ENCODE peak calls at places on chromosomes 16 and 17, in five cellular contexts. One of them, this sample, is unnamed.

GRCh38 chr17:31525801-31526549 is 134.5 kb downstream of the RAB11FIP4 start:
- DNase-seq in WERI-Rb-1: peak
- DNase-seq in neuronal stem cell: no peak
- DNase-seq in GM10248: no peak
- DNase-seq in dermis blood vessel endothelial cell: peak
- DNase-seq in this sample: peak

GRCh38 chr16:50178397-50179018 is 25.4 kb downstream of the TENT4B start:
- DNase-seq in neuronal stem cell: no peak
- DNase-seq in dermis blood vessel endothelial cell: no peak
- DNase-seq in GM10248: no peak
- DNase-seq in WERI-Rb-1: no peak
- DNase-seq in this sample: no peak

GRCh38 chr17:57260325-57261083 is 4.2 kb downstream of the MSI2 start:
- DNase-seq in dermis blood vessel endothelial cell: no peak
- DNase-seq in neuronal stem cell: no peak
- DNase-seq in GM10248: no peak
- DNase-seq in WERI-Rb-1: no peak
- DNase-seq in this sample: no peak

GRCh38 chr16:1333149-1333812 is at the start of gene BAIAP3:
- DNase-seq in WERI-Rb-1: no peak
- DNase-seq in dermis blood vessel endothelial cell: peak
- DNase-seq in GM10248: peak
- DNase-seq in neuronal stem cell: no peak
- DNase-seq in this sample: peak

GRCh38 chr17:28381141-28381825 is 9.8 kb downstream of the SARM1 start:
- DNase-seq in WERI-Rb-1: no peak
- DNase-seq in GM10248: peak
- DNase-seq in dermis blood vessel endothelial cell: peak
- DNase-seq in neuronal stem cell: no peak
- DNase-seq in this sample: peak

GRCh38 chr16:20243731-20244281 is 83.5 kb downstream of the GP2 start:
- DNase-seq in neuronal stem cell: no peak
- DNase-seq in WERI-Rb-1: no peak
- DNase-seq in dermis blood vessel endothelial cell: no peak
- DNase-seq in GM10248: no peak
- DNase-seq in this sample: no peak

GRCh38 chr16:12006637-12007036 is 30.1 kb downstream of the SNX29 start:
- DNase-seq in WERI-Rb-1: no peak
- DNase-seq in neuronal stem cell: no peak
- DNase-seq in GM10248: no peak
- DNase-seq in dermis blood vessel endothelial cell: no peak
- DNase-seq in this sample: no peak

GRCh38 chr16:84578538-84579126 is 39.2 kb downstream of the COTL1 start:
- DNase-seq in neuronal stem cell: no peak
- DNase-seq in WERI-Rb-1: no peak
- DNase-seq in dermis blood vessel endothelial cell: no peak
- DNase-seq in GM10248: no peak
- DNase-seq in this sample: no peak

GRCh38 chr17:4739122-4740024 is at the start of the genes CXCL16 and ZMYND15:
- DNase-seq in GM10248: peak
- DNase-seq in neuronal stem cell: no peak
- DNase-seq in dermis blood vessel endothelial cell: peak
- DNase-seq in WERI-Rb-1: peak
- DNase-seq in this sample: peak

GRCh38 chr17:40530988-40531971 is 29.9 kb upstream of the TNS4 start:
- DNase-seq in GM10248: peak
- DNase-seq in WERI-Rb-1: no peak
- DNase-seq in neuronal stem cell: no peak
- DNase-seq in dermis blood vessel endothelial cell: no peak
- DNase-seq in this sample: no peak

GRCh38 chr16:11312718-11313492 is 31.8 kb upstream of the PRM1 start:
- DNase-seq in WERI-Rb-1: no peak
- DNase-seq in neuronal stem cell: no peak
- DNase-seq in dermis blood vessel endothelial cell: no peak
- DNase-seq in GM10248: no peak
- DNase-seq in this sample: peak

GRCh38 chr17:50634123-50634914 is at the start of gene ABCC3:
- DNase-seq in neuronal stem cell: no peak
- DNase-seq in GM10248: no peak
- DNase-seq in WERI-Rb-1: no peak
- DNase-seq in dermis blood vessel endothelial cell: peak
- DNase-seq in this sample: peak

GRCh38 chr17:76678330-76678729 is 32.4 kb downstream of the MXRA7 start:
- DNase-seq in dermis blood vessel endothelial cell: no peak
- DNase-seq in neuronal stem cell: no peak
- DNase-seq in WERI-Rb-1: no peak
- DNase-seq in GM10248: no peak
- DNase-seq in this sample: peak

GRCh38 chr17:78840530-78840779 is 159 bp downstream of the USP36 start:
- DNase-seq in GM10248: no peak
- DNase-seq in WERI-Rb-1: no peak
- DNase-seq in dermis blood vessel endothelial cell: no peak
- DNase-seq in neuronal stem cell: no peak
- DNase-seq in this sample: no peak

GRCh38 chr17:78689029-78689428 is 93.0 kb downstream of the CYTH1 start:
- DNase-seq in WERI-Rb-1: no peak
- DNase-seq in GM10248: no peak
- DNase-seq in dermis blood vessel endothelial cell: no peak
- DNase-seq in neuronal stem cell: no peak
- DNase-seq in this sample: no peak

GRCh38 chr16:87850009-87851006 is 19.0 kb downstream of the SLC7A5 start:
- DNase-seq in neuronal stem cell: peak
- DNase-seq in dermis blood vessel endothelial cell: peak
- DNase-seq in GM10248: peak
- DNase-seq in WERI-Rb-1: peak
- DNase-seq in this sample: no peak

GRCh38 chr17:75893305-75894048 is 3.3 kb downstream of the TRIM65 start:
- DNase-seq in dermis blood vessel endothelial cell: no peak
- DNase-seq in neuronal stem cell: no peak
- DNase-seq in WERI-Rb-1: no peak
- DNase-seq in GM10248: no peak
- DNase-seq in this sample: no peak

GRCh38 chr17:27532269-27533067 is 76.2 kb downstream of the KSR1 start:
- DNase-seq in neuronal stem cell: no peak
- DNase-seq in WERI-Rb-1: no peak
- DNase-seq in dermis blood vessel endothelial cell: no peak
- DNase-seq in GM10248: no peak
- DNase-seq in this sample: no peak

GRCh38 chr16:8370374-8371015 is 219.8 kb downstream of the TMEM114 start:
- DNase-seq in WERI-Rb-1: no peak
- DNase-seq in GM10248: no peak
- DNase-seq in neuronal stem cell: no peak
- DNase-seq in dermis blood vessel endothelial cell: no peak
- DNase-seq in this sample: peak

GRCh38 chr16:83744521-83744981 is 63.2 kb upstream of the HSBP1 start:
- DNase-seq in WERI-Rb-1: no peak
- DNase-seq in GM10248: peak
- DNase-seq in dermis blood vessel endothelial cell: peak
- DNase-seq in neuronal stem cell: peak
- DNase-seq in this sample: no peak

GRCh38 chr16:84396537-84397008 is 28.2 kb downstream of the ATP2C2 start:
- DNase-seq in dermis blood vessel endothelial cell: no peak
- DNase-seq in WERI-Rb-1: no peak
- DNase-seq in neuronal stem cell: no peak
- DNase-seq in GM10248: no peak
- DNase-seq in this sample: no peak

GRCh38 chr17:69551212-69552010 is 136.9 kb downstream of the MAP2K6 start:
- DNase-seq in WERI-Rb-1: no peak
- DNase-seq in dermis blood vessel endothelial cell: no peak
- DNase-seq in neuronal stem cell: no peak
- DNase-seq in GM10248: no peak
- DNase-seq in this sample: no peak

GRCh38 chr17:74149597-74150427 is 53.7 kb upstream of the RPL38 start:
- DNase-seq in dermis blood vessel endothelial cell: no peak
- DNase-seq in GM10248: no peak
- DNase-seq in neuronal stem cell: no peak
- DNase-seq in WERI-Rb-1: peak
- DNase-seq in this sample: no peak

GRCh38 chr16:56279132-56279531 is 87.8 kb downstream of the GNAO1 start:
- DNase-seq in neuronal stem cell: no peak
- DNase-seq in WERI-Rb-1: no peak
- DNase-seq in GM10248: no peak
- DNase-seq in dermis blood vessel endothelial cell: no peak
- DNase-seq in this sample: peak

GRCh38 chr16:12411521-12411920 is 392.2 kb downstream of the CPPED1 start:
- DNase-seq in neuronal stem cell: no peak
- DNase-seq in WERI-Rb-1: no peak
- DNase-seq in dermis blood vessel endothelial cell: no peak
- DNase-seq in GM10248: no peak
- DNase-seq in this sample: no peak

GRCh38 chr17:78977992-78978973 is 1.4 kb downstream of the LGALS3BP start:
- DNase-seq in WERI-Rb-1: no peak
- DNase-seq in GM10248: no peak
- DNase-seq in neuronal stem cell: no peak
- DNase-seq in dermis blood vessel endothelial cell: no peak
- DNase-seq in this sample: peak

GRCh38 chr17:39927928-39928867 is 666 bp downstream of the LRRC3C start:
- DNase-seq in neuronal stem cell: no peak
- DNase-seq in GM10248: no peak
- DNase-seq in dermis blood vessel endothelial cell: peak
- DNase-seq in WERI-Rb-1: no peak
- DNase-seq in this sample: peak

GRCh38 chr17:42639484-42640474 is 19.3 kb upstream of the TUBG2 start:
- DNase-seq in GM10248: no peak
- DNase-seq in dermis blood vessel endothelial cell: no peak
- DNase-seq in neuronal stem cell: no peak
- DNase-seq in WERI-Rb-1: no peak
- DNase-seq in this sample: no peak

GRCh38 chr16:89117239-89117974 is 23.8 kb downstream of the ACSF3 start:
- DNase-seq in dermis blood vessel endothelial cell: no peak
- DNase-seq in GM10248: no peak
- DNase-seq in WERI-Rb-1: no peak
- DNase-seq in neuronal stem cell: no peak
- DNase-seq in this sample: no peak

GRCh38 chr17:71709974-71710373 is 410.8 kb upstream of the SOX9 start:
- DNase-seq in WERI-Rb-1: no peak
- DNase-seq in GM10248: no peak
- DNase-seq in dermis blood vessel endothelial cell: no peak
- DNase-seq in neuronal stem cell: peak
- DNase-seq in this sample: no peak

GRCh38 chr16:19890901-19891300 is 6.3 kb upstream of the GPRC5B start:
- DNase-seq in GM10248: no peak
- DNase-seq in dermis blood vessel endothelial cell: no peak
- DNase-seq in neuronal stem cell: no peak
- DNase-seq in WERI-Rb-1: no peak
- DNase-seq in this sample: no peak

GRCh38 chr17:77206557-77206956 is 65.8 kb downstream of the SEC14L1 start:
- DNase-seq in GM10248: no peak
- DNase-seq in WERI-Rb-1: no peak
- DNase-seq in neuronal stem cell: no peak
- DNase-seq in dermis blood vessel endothelial cell: peak
- DNase-seq in this sample: no peak

GRCh38 chr16:48409839-48410610 is 24.8 kb upstream of the SIAH1 start:
- DNase-seq in WERI-Rb-1: no peak
- DNase-seq in GM10248: no peak
- DNase-seq in neuronal stem cell: no peak
- DNase-seq in dermis blood vessel endothelial cell: no peak
- DNase-seq in this sample: peak

GRCh38 chr17:39951924-39952664 is 10.7 kb upstream of the GSDMA start:
- DNase-seq in dermis blood vessel endothelial cell: no peak
- DNase-seq in WERI-Rb-1: no peak
- DNase-seq in neuronal stem cell: no peak
- DNase-seq in GM10248: no peak
- DNase-seq in this sample: no peak

GRCh38 chr17:22267019-22267418 is 574.7 kb downstream of the KCNJ18 start:
- DNase-seq in neuronal stem cell: no peak
- DNase-seq in dermis blood vessel endothelial cell: no peak
- DNase-seq in GM10248: no peak
- DNase-seq in WERI-Rb-1: no peak
- DNase-seq in this sample: no peak

GRCh38 chr16:89712476-89712805 is 8.3 kb downstream of the VPS9D1 start:
- DNase-seq in neuronal stem cell: no peak
- DNase-seq in WERI-Rb-1: no peak
- DNase-seq in dermis blood vessel endothelial cell: peak
- DNase-seq in GM10248: no peak
- DNase-seq in this sample: no peak

This sample was measured in small intestine.